ENCODE peak calls at places on chromosomes 11 and 22, in five cellular contexts. M is GM06990, A is kidney epithelial cell, B is colonic mucosa, E is AG04449. I is an unnamed sample.

GRCh38 chr11:64157987-64158386 is 7.9 kb downstream of the MACROD1 start:
- DNase-seq in M (no peak), A (no peak), B (no peak), E (no peak), I (no peak)

GRCh38 chr11:33723238-33723881 is 12.9 kb downstream of the CD59 start:
- DNase-seq in M (no peak), A (peak), B (no peak), E (peak), I (no peak)

GRCh38 chr11:46127150-46127638 is 5.9 kb upstream of the PHF21A start:
- DNase-seq in M (no peak), A (no peak), B (peak), E (no peak), I (peak)

GRCh38 chr11:17413414-17414316 is 25.2 kb upstream of the KCNJ11 start:
- DNase-seq in M (no peak), A (no peak), B (peak), E (no peak), I (no peak)

GRCh38 chr11:74611369-74611861 is 19.0 kb downstream of the POLD3 start:
- DNase-seq in M (no peak), A (peak), B (no peak), E (peak), I (no peak)

GRCh38 chr11:121494355-121495099 is 41.8 kb upstream of the SORL1-AS1 start:
- DNase-seq in M (peak), A (no peak), B (no peak), E (no peak), I (no peak)

GRCh38 chr22:39090426-39091064 is 6.5 kb upstream of the APOBEC3H start:
- DNase-seq in M (no peak), A (no peak), B (no peak), E (no peak), I (no peak)

GRCh38 chr11:16341853-16342252 is 14.5 kb downstream of the SOX6 start:
- DNase-seq in M (no peak), A (no peak), B (no peak), E (no peak), I (no peak)

GRCh38 chr11:117546431-117547160 is 218.9 kb downstream of the CEP164 start:
- DNase-seq in M (no peak), A (no peak), B (no peak), E (no peak), I (no peak)

GRCh38 chr22:49244466-49245420 is 582.9 kb downstream of the BRD1 start:
- DNase-seq in M (no peak), A (no peak), B (no peak), E (no peak), I (no peak)

DNA sequence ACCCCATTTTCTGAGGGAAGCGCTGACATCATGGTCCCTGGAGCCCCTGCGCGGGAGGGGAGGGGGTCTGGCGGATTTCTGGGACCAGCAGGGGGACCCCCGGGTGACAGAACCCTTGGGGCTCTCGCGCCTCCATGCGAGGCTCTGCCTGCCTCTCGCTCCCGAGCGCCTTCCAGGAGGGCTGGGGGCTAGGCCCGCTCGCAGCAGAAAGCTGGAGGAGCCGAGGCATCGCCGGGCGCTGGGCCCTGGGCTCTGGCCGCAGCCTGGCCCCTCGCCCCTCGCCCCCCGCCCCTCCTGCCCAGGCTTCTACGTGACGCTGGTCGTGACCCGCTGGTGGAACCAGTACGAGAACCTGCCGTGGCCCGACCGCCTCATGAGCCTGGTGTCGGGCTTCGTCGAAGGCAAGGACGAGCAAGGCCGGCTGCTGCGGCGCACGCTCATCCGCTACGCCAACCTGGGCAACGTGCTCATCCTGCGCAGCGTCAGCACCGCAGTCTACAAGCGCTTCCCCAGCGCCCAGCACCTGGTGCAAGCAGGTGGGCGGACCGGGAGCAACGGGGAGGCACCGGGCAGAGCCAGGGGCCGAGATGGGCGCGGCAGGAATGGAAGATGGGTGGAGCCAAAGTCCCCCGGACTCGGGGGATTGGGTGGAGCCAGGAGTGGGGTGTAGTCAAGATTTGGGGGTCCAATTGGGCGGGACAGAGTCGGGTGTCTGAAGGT is 5.4 kb downstream of the BEST1 start:
- DNase-seq in M (no peak), A (no peak), B (peak), E (no peak), I (no peak)
- H3K4me3 ChIP-seq in M (no peak), A (no peak), B (peak), E (peak), I (peak)

GRCh38 chr11:110481523-110481922 is 51.8 kb downstream of the FDX1 start:
- DNase-seq in M (no peak), A (no peak), B (no peak), E (no peak), I (no peak)

GRCh38 chr11:110479070-110479444 is 49.3 kb downstream of the FDX1 start:
- DNase-seq in M (no peak), A (no peak), B (no peak), E (no peak), I (no peak)

GRCh38 chr11:110479445-110480101 is 49.8 kb downstream of the FDX1 start:
- DNase-seq in M (no peak), A (peak), B (no peak), E (no peak), I (no peak)

GRCh38 chr11:110474578-110474977 is 44.8 kb downstream of the FDX1 start:
- DNase-seq in M (no peak), A (no peak), B (no peak), E (no peak), I (no peak)

DNA sequence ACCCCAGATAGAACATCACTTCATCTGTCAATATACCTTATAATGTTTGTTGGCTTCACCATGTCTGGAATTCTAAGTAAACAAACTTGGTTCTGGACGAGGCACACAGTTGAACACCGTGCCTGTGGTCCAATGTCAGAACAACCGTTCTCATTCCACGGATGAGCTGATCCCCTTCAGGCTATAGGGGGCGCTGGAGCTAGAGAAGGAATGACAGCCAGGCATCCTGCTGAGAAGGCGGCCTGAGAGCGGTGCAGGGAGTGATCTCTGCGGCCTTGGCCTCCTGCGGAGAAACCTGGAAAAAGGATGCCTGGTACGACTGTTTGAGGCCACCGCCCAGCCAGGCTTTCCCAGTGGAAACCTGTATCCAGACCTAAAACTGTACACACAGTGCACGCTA is 48.7 kb downstream of the FDX1 start:
- DNase-seq in M (no peak), A (no peak), B (no peak), E (no peak), I (no peak)
- TF ChIP-seq CTCF in M (peak), A (no peak), B (no peak), E (no peak), I (peak)

GRCh38 chr11:115220423-115220822 is 283.8 kb downstream of the CADM1 start:
- DNase-seq in M (no peak), A (no peak), B (no peak), E (no peak), I (no peak)
- H3K4me3 ChIP-seq in M (no peak), A (no peak), B (no peak), E (no peak), I (no peak)

GRCh38 chr11:12581923-12582322 is 92.3 kb upstream of the TEAD1 start:
- DNase-seq in M (no peak), A (peak), B (no peak), E (no peak), I (no peak)

GRCh38 chr11:12573707-12574106 is 100.5 kb upstream of the TEAD1 start:
- DNase-seq in M (no peak), A (no peak), B (no peak), E (no peak), I (no peak)

GRCh38 chr11:12577746-12578644 is 96.2 kb upstream of the TEAD1 start:
- DNase-seq in M (no peak), A (no peak), B (no peak), E (no peak), I (no peak)
- TF ChIP-seq CTCF in M (no peak), A (no peak), B (no peak), E (no peak), I (no peak)

GRCh38 chr22:41683052-41683451 is 5.6 kb downstream of the SNU13 start:
- DNase-seq in M (no peak), A (no peak), B (no peak), E (no peak), I (no peak)
- H3K4me3 ChIP-seq in M (peak), A (peak), B (peak), E (peak), I (peak)

DNA sequence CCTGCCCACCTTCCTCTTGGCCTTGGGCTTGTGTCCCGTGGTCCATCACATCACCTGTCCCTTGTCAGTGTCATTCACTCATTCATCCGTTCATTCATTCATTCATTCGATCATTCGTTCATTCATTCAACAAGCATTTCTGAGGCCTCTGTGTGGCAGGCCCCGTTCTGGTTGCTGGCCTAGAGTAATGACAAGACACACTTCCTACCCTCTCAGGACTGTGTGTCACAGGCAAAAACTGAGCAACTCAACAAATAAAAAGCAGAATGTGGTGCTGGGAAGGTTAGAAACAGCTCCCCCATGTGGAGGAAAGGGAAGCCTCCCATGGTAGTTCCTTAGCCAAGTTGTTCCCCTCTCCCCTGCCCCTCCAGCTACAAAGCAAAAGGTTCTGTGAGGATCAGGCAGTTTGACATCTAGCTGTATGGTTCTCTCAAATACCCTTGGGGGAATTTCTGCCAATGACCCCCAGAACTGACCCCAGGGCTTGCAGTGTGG is 1.6 kb upstream of the OMP start:
- DNase-seq in M (no peak), A (no peak), B (no peak), E (no peak), I (no peak)
- TF ChIP-seq CTCF in M (peak), A (peak), B (peak), E (peak), I (peak)

GRCh38 chr22:30575859-30576258 is 1.4 kb upstream of the GAL3ST1 start:
- DNase-seq in M (no peak), A (no peak), B (peak), E (no peak), I (no peak)

GRCh38 chr22:30575011-30575671 is 676 bp upstream of the GAL3ST1 start:
- DNase-seq in M (no peak), A (no peak), B (peak), E (no peak), I (no peak)

GRCh38 chr22:30572840-30573593 is 1.4 kb downstream of the GAL3ST1 start:
- DNase-seq in M (no peak), A (no peak), B (peak), E (no peak), I (no peak)

GRCh38 chr22:30573594-30574094 is 821 bp downstream of the GAL3ST1 start:
- DNase-seq in M (no peak), A (no peak), B (peak), E (no peak), I (no peak)

DNA sequence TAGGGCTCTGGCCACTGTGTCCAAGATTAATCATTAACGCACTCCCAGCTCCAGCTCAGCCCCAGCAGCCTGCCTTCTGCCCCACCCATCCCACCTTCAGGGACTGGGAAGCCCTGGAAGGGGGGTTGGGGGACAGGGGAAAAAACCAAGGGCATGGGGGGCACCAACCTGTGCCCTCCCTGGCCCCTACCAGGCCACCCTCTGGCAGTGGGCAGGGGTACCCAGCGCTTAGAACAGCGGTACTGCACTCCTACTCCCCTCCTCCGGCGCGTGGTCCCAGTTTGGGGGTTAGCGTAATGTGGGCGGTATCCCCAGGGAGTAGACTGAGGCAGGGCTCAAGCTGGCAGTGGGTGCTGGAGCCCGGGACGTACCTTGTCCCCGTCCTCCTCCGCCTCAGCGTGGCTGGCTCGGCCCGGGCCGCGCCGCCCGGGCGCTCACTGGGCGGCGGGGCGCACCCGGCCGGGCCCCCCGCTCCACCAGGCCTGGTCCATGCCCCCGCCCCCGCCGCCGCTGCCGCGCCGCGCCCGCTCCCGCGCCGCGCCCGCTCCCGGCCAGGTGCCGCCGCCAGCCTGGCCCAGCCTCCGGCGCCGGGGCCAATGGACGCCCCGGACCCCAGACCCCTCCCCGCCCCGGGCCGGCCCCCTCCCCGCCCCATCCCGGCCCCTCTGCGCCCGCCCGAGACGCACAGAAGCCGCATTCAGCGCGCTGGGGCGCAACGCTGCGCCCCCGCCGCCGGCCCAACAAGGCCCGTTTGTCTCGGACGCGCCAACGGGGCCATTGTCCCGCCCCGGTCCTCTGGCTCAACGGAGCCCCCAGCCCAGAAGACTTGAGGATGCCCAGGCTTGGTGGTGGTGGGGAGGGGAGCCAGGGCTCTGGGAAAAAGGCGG is at the start of gene GAL3ST1:
- DNase-seq in M (no peak), A (no peak), B (peak), E (no peak), I (no peak)
- H3K4me3 ChIP-seq in M (no peak), A (peak), B (peak), E (no peak), I (no peak)

DNA sequence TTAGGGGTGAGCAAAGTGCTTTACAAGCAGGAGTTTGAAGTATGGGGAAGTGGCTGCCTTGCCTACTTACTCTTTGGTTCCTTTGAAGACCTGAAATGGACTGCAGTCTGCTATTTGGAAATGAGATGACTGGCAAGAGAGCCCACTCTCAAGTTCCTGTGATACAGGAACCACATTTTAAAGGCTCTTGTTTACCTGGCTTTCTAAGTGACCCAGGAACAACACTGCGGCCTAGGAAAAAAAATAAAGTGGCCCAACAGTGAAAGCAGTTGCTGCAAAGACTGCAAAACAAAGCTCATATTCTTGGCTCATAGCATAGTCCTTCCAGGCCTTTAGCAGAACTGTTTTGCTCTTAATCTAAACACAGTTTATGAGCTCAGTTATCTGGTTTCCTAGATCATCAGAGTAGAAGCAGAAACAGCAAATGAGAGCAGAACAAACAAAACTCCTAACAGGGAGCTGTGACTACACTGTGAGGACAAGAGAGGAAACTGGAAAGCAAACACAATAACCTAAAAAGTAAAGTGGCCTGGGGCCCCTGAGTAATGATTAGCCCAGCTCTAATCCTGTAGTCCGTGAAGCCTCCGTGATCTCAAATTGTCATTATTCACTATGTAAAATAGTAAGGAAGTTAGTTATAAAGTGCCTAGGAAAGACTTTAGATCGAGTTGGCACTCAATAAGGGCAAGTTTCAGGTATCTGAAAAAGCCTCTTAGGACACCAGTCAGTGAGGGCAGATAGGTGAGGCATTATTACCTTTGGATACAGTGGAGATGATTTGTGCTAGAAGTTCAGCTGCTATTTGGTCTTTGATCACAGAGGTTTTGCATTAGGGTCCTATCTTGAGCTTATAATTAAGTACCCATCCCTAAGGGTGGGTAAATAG is 11.5 kb downstream of the CCDC117 start:
- DNase-seq in M (no peak), A (no peak), B (peak), E (no peak), I (no peak)
- TF ChIP-seq CTCF in M (no peak), A (no peak), B (no peak), E (no peak), I (no peak)